ENCODE peak calls at places on chromosomes 7 and 10, in four cellular contexts. K is GM12878, N is K562, S is HepG2. J is an unnamed sample.

GRCh38 chr10:86253171-86254072 is 113.2 kb downstream of the GRID1 start:
- DNase-seq in S (no peak), K (no peak), N (no peak), J (no peak)

GRCh38 chr10:117896517-117896916 is 150.2 kb downstream of the RAB11FIP2 start:
- DNase-seq in N (peak), K (no peak), S (no peak), J (no peak)

GRCh38 chr7:114765331-114766125 is 156.4 kb upstream of the MDFIC start:
- DNase-seq in K (no peak), S (no peak), N (no peak), J (peak)

GRCh38 chr10:22677333-22677732 is 37.0 kb downstream of the PIP4K2A start:
- DNase-seq in S (no peak), N (no peak), K (no peak), J (no peak)

GRCh38 chr7:151704969-151705743 is 171.8 kb downstream of the PRKAG2 start:
- DNase-seq in N (peak), S (no peak), K (no peak), J (no peak)

GRCh38 chr7:123712619-123713018 is 36.2 kb downstream of the WASL start:
- DNase-seq in K (no peak), N (no peak), S (no peak), J (peak)

GRCh38 chr10:95694665-95695064 is 938 bp upstream of the TCTN3 start:
- DNase-seq in S (no peak), N (no peak), K (no peak), J (no peak)

GRCh38 chr7:55086413-55087201 is 67.8 kb downstream of the EGFR start:
- DNase-seq in K (peak), N (no peak), S (peak), J (peak)

GRCh38 chr7:151725844-151726770 is 150.8 kb downstream of the PRKAG2 start:
- DNase-seq in K (no peak), S (no peak), N (no peak), J (peak)

DNA sequence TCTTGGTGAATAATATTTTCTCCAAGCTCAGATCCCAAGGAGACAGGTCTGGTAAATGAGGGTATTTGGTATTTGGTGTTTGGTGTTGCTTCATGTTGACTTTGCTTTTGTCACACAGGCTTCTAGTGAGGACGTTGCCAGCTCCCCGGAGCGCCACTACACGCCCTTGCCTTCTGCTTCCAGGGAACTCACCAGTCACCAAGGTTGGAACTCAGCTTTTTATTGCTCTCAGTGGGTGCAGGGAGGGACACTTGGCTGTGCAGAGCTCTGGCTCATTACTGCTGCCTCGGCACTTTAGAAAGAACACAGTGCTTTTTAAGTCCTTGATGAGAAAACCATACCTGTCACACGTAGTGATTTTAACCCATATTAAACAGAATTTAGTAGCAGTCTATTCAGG is 892.9 kb downstream of the LRMDA start:
- DNase-seq in K (no peak), S (no peak), N (no peak), J (no peak)
- TF ChIP-seq SMC3 in K (no peak), S (no peak), N (no peak), J (no peak)

GRCh38 chr10:114179148-114179547 is at the start of gene TDRD1:
- DNase-seq in K (no peak), N (no peak), S (no peak), J (no peak)

GRCh38 chr10:114179747-114180146 is 594 bp downstream of the TDRD1 start:
- DNase-seq in N (no peak), K (no peak), S (no peak), J (no peak)

GRCh38 chr10:114181971-114182370 is 2.8 kb downstream of the TDRD1 start:
- DNase-seq in S (no peak), N (no peak), K (no peak), J (no peak)

GRCh38 chr10:114183563-114183962 is 4.4 kb downstream of the TDRD1 start:
- DNase-seq in N (no peak), S (no peak), K (no peak), J (no peak)

DNA sequence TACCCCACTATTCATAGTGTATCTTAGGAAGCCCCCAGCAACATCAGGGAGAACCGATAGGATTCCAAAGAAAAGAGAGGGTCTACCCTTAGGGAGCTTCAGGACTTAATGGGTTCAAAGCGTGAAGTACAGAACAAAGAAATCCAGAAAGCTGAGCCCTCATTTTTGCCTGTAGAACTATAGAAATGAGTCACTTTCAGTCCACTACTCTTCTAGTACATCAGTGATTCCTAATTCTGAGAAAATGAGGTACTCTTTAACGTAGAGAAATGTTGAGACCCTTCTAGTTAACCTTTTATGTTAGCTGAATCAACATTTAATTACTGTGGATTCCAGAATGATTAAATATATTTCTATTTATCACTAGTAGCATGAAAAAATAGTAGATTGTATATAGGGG is 1.8 kb downstream of the TDRD1 start:
- DNase-seq in K (no peak), N (no peak), S (no peak), J (no peak)
- H2AFZ ChIP-seq in K (no peak), N (no peak), S (no peak), J (no peak)

GRCh38 chr7:5693529-5693928 is 87.9 kb downstream of the RNF216 start:
- DNase-seq in K (peak), N (no peak), S (peak), J (peak)
- TF ChIP-seq RFX5 in K (no peak), N (no peak), S (no peak), J (no peak)

GRCh38 chr7:117216010-117216409 is 106.8 kb downstream of the WNT2 start:
- DNase-seq in K (no peak), S (no peak), N (no peak), J (no peak)

GRCh38 chr7:117210366-117210765 is 112.5 kb downstream of the WNT2 start:
- DNase-seq in K (no peak), N (no peak), S (no peak), J (no peak)

GRCh38 chr7:117210908-117211307 is 112.0 kb downstream of the WNT2 start:
- DNase-seq in N (no peak), K (no peak), S (no peak), J (no peak)

GRCh38 chr7:117211614-117212013 is 111.2 kb downstream of the WNT2 start:
- DNase-seq in N (no peak), S (no peak), K (no peak), J (no peak)

DNA sequence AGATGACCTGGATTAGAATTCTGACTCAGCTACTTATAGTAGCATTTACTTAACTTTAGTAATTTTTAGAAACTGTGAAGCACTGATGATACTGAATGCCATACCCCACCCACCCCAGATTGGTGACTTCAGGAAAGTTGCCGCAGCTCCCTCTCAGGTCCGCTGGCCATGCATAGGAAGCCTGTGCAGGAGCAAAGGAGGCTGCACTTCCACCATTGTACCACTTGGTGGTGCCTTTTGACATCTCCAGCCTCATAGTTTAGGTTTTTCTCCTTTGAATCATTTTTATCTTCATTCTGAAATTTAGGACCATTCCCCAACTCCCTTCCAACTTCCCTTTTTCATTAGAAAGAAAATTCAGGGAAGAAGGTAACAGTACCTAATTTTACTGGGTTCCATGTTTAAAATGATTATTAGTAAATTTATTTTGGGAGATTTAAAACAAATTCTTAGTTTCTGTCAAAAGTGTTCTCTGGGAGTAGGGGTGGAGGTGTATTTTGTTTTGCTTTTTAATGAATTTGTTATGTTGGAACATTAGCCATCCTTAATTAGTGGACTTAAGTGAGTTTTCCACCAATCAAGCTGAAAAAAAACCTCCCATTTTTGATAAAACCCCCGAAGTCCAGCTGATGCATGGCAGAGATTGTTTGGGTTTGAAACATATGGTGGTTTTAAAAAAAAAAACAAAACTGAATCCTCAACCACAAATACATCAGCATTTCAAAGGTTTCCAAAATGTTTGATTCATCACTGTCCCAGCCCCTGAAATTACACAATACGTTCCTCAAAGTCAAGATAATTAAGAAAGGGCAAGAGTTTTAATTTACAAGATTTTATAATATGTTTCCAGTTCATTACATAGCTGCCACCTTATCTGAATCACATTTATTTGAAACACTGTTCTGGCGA is 109.6 kb downstream of the WNT2 start:
- DNase-seq in S (peak), N (peak), K (peak), J (peak)
- TF ChIP-seq SMC3 in S (peak), N (peak), K (peak), J (peak)

GRCh38 chr7:74512762-74513161 is 59.1 kb downstream of the GTF2IRD1 start:
- DNase-seq in K (no peak), N (no peak), S (no peak), J (no peak)
- H2AFZ ChIP-seq in K (no peak), N (no peak), S (no peak), J (no peak)

DNA sequence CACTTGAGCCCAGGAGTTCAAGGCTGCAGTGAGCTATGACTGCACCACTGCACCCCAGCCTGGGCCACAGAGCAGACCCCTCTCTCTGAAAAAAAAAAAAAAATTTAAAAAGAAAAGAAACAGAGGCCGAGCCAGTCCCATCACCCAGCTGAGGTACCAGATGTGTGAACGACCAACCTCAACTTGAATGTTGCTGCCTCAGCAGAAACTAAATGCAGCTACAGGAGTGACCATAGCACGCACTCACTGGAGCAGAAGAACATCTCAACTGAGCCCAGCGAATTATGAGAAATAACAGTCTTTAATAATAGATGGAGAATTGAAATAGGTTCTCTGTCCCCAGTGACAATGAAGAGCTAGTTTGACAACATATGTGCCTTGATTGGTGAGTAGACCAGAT is 53.1 kb upstream of the ST8SIA6 start:
- DNase-seq in K (no peak), N (no peak), S (no peak), J (no peak)
- TF ChIP-seq RFX5 in K (no peak), N (no peak), S (no peak), J (no peak)

DNA sequence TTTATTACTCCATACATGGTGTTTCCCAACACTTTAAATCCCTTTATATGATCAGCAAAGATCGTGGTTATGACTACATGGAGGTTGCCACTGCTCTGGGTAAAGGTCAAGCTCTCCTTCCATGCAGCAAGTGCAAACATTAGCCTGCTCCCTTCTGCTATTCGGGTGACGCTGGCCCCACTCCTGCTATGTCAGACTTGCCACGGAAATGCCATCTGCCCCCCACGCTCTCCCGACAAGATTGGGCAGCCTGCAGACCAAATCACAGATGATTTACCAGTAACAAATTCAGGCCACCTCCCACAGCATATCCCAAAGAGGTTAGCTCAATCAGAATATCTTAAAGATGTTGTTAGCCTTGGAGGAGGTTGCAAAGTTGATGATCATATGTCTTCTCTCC is 77.8 kb upstream of the MGMT start:
- DNase-seq in K (no peak), N (no peak), S (no peak), J (no peak)
- TF ChIP-seq SMC3 in K (no peak), N (no peak), S (no peak), J (no peak)